ENCODE peak calls at places on chromosome 18, in eight cellular contexts. S, L, U, H, N, G, R and Q are unnamed samples.

GRCh38 chr18:79068299-79068945 is 772 bp upstream of the ATP9B start:
- DNase-seq in S (no peak), N (no peak), L (peak; percentile 60), G (no peak), H (peak; percentile 35), U (no peak), R (peak; percentile 17), Q (no peak)

GRCh38 chr18:28176674-28176932 is 327 bp downstream of the CDH2 start:
- DNase-seq in U (no peak), S (no peak), G (no peak), N (no peak), R (no peak), H (no peak), L (no peak), Q (no peak)

GRCh38 chr18:68848242-68848641 is 50.4 kb downstream of the CCDC102B start:
- DNase-seq in N (no peak), H (no peak), R (no peak), S (no peak), L (no peak), U (no peak), G (no peak), Q (no peak)

GRCh38 chr18:79983253-79983652 is 5.1 kb downstream of the TXNL4A start:
- DNase-seq in L (no peak), G (no peak), S (no peak), H (no peak), R (no peak), U (no peak), N (no peak), Q (no peak)

GRCh38 chr18:58670561-58671121 is 624 bp upstream of the MALT1 start:
- DNase-seq in L (peak; percentile 58), N (peak; percentile 66), G (no peak), R (no peak), H (peak; percentile 75), S (no peak), U (peak; percentile 28), Q (no peak)

GRCh38 chr18:59502222-59502898 is 143.3 kb upstream of the LMAN1 start:
- DNase-seq in L (peak; percentile 98), U (no peak), S (no peak), R (peak; percentile 96), G (no peak), H (peak; percentile 89), N (no peak), Q (no peak)

GRCh38 chr18:67217551-67218166 is 298.9 kb downstream of the DSEL start:
- DNase-seq in N (peak; percentile 94), G (peak; percentile 59), S (peak; percentile 52), H (peak; percentile 81), L (peak; percentile 71), U (peak; percentile 21), R (peak; percentile 82), Q (peak; percentile 10)

GRCh38 chr18:6413554-6414117 is 1.1 kb downstream of the L3MBTL4 start:
- DNase-seq in R (no peak), H (peak; percentile 82), N (peak; percentile 46), G (no peak), L (no peak), U (peak; percentile 29), S (peak; percentile 6), Q (no peak)

GRCh38 chr18:27042177-27042576 is 142.9 kb downstream of the CHST9 start:
- DNase-seq in L (no peak), H (peak; percentile 56), S (no peak), R (no peak), G (no peak), U (no peak), N (no peak), Q (no peak)